ENCODE peak calls at places on chromosomes 5 and 9, in eight cellular contexts. One of them, this sample, is unnamed. For H3K4me1, the result is how much of the 10 kb centered on the place peaks cover.

GRCh38 chr5:141371572-141372475 is 1.8 kb downstream of the PCDHGB3 start:
- DNase-seq in neural progenitor cell: no peak
- DNase-seq in left ventricle myocardium inferior: no peak
- DNase-seq in IMR-90: no peak
- DNase-seq in lower lobe of right lung: no peak
- DNase-seq in CD4-positive, CD25-positive, alpha-beta regulatory T cell: no peak
- DNase-seq in A549: no peak
- DNase-seq in tibial nerve: no peak
- DNase-seq in this sample: no peak

GRCh38 chr9:15160673-15161072 is 146.3 kb downstream of the TTC39B start:
- DNase-seq in neural progenitor cell: no peak
- DNase-seq in left ventricle myocardium inferior: no peak
- DNase-seq in IMR-90: peak
- DNase-seq in lower lobe of right lung: no peak
- DNase-seq in CD4-positive, CD25-positive, alpha-beta regulatory T cell: no peak
- DNase-seq in A549: no peak
- DNase-seq in tibial nerve: no peak
- DNase-seq in this sample: no peak

GRCh38 chr5:40384782-40385390 is 294.8 kb upstream of the PTGER4 start:
- DNase-seq in neural progenitor cell: no peak
- DNase-seq in left ventricle myocardium inferior: no peak
- DNase-seq in IMR-90: no peak
- DNase-seq in lower lobe of right lung: no peak
- DNase-seq in CD4-positive, CD25-positive, alpha-beta regulatory T cell: no peak
- DNase-seq in A549: no peak
- DNase-seq in tibial nerve: no peak
- DNase-seq in this sample: no peak

GRCh38 chr5:159133041-159133741 is 33.5 kb upstream of the EBF1 start:
- DNase-seq in neural progenitor cell: peak
- DNase-seq in left ventricle myocardium inferior: no peak
- DNase-seq in IMR-90: peak
- DNase-seq in lower lobe of right lung: no peak
- DNase-seq in CD4-positive, CD25-positive, alpha-beta regulatory T cell: peak
- DNase-seq in A549: peak
- DNase-seq in tibial nerve: no peak
- DNase-seq in this sample: no peak

GRCh38 chr9:36815566-36816348 is 218.3 kb downstream of the PAX5 start:
- DNase-seq in neural progenitor cell: no peak
- DNase-seq in left ventricle myocardium inferior: no peak
- DNase-seq in IMR-90: no peak
- DNase-seq in lower lobe of right lung: no peak
- DNase-seq in CD4-positive, CD25-positive, alpha-beta regulatory T cell: no peak
- DNase-seq in A549: no peak
- DNase-seq in tibial nerve: no peak
- DNase-seq in this sample: no peak

GRCh38 chr9:131019387-131020239 is 10.6 kb downstream of the LAMC3 start:
- DNase-seq in neural progenitor cell: no peak
- DNase-seq in left ventricle myocardium inferior: no peak
- DNase-seq in IMR-90: no peak
- DNase-seq in lower lobe of right lung: no peak
- DNase-seq in CD4-positive, CD25-positive, alpha-beta regulatory T cell: no peak
- DNase-seq in A549: no peak
- DNase-seq in tibial nerve: no peak
- DNase-seq in this sample: no peak

GRCh38 chr9:135882011-135882410 is 25.3 kb downstream of the CAMSAP1 start:
- DNase-seq in neural progenitor cell: no peak
- DNase-seq in left ventricle myocardium inferior: no peak
- DNase-seq in IMR-90: no peak
- DNase-seq in lower lobe of right lung: no peak
- DNase-seq in CD4-positive, CD25-positive, alpha-beta regulatory T cell: no peak
- DNase-seq in A549: no peak
- DNase-seq in tibial nerve: no peak
- DNase-seq in this sample: no peak

GRCh38 chr5:142263346-142263745 is 61.5 kb downstream of the SPRY4 start:
- DNase-seq in neural progenitor cell: peak
- DNase-seq in left ventricle myocardium inferior: no peak
- DNase-seq in IMR-90: no peak
- DNase-seq in lower lobe of right lung: no peak
- DNase-seq in CD4-positive, CD25-positive, alpha-beta regulatory T cell: no peak
- DNase-seq in A549: no peak
- DNase-seq in tibial nerve: no peak
- DNase-seq in this sample: no peak

GRCh38 chr5:123097871-123098735 is 9.1 kb downstream of the PRDM6 start:
- DNase-seq in neural progenitor cell: peak
- DNase-seq in left ventricle myocardium inferior: no peak
- DNase-seq in IMR-90: no peak
- DNase-seq in lower lobe of right lung: no peak
- DNase-seq in CD4-positive, CD25-positive, alpha-beta regulatory T cell: no peak
- DNase-seq in A549: no peak
- DNase-seq in tibial nerve: no peak
- DNase-seq in this sample: no peak

GRCh38 chr9:4366649-4367330 is 66.9 kb upstream of the GLIS3 start:
- DNase-seq in neural progenitor cell: peak
- DNase-seq in left ventricle myocardium inferior: no peak
- DNase-seq in IMR-90: peak
- DNase-seq in lower lobe of right lung: no peak
- DNase-seq in CD4-positive, CD25-positive, alpha-beta regulatory T cell: peak
- DNase-seq in A549: peak
- DNase-seq in tibial nerve: peak
- DNase-seq in this sample: no peak

GRCh38 chr9:126554292-126554691 is 59.4 kb upstream of the LMX1B start:
- DNase-seq in neural progenitor cell: no peak
- DNase-seq in left ventricle myocardium inferior: no peak
- DNase-seq in IMR-90: no peak
- DNase-seq in lower lobe of right lung: no peak
- DNase-seq in CD4-positive, CD25-positive, alpha-beta regulatory T cell: no peak
- DNase-seq in A549: no peak
- DNase-seq in tibial nerve: no peak
- DNase-seq in this sample: no peak

GRCh38 chr5:14257995-14258403 is 114.9 kb downstream of the TRIO start:
- DNase-seq in neural progenitor cell: no peak
- DNase-seq in left ventricle myocardium inferior: no peak
- DNase-seq in IMR-90: no peak
- DNase-seq in lower lobe of right lung: no peak
- DNase-seq in CD4-positive, CD25-positive, alpha-beta regulatory T cell: no peak
- DNase-seq in A549: no peak
- DNase-seq in tibial nerve: no peak
- DNase-seq in this sample: no peak

GRCh38 chr5:14261237-14261636 is 118.1 kb downstream of the TRIO start:
- DNase-seq in neural progenitor cell: peak
- DNase-seq in left ventricle myocardium inferior: no peak
- DNase-seq in IMR-90: no peak
- DNase-seq in lower lobe of right lung: no peak
- DNase-seq in CD4-positive, CD25-positive, alpha-beta regulatory T cell: no peak
- DNase-seq in A549: no peak
- DNase-seq in tibial nerve: no peak
- DNase-seq in this sample: no peak

GRCh38 chr5:14261856-14262611 is 118.9 kb downstream of the TRIO start:
- DNase-seq in neural progenitor cell: no peak
- DNase-seq in left ventricle myocardium inferior: no peak
- DNase-seq in IMR-90: no peak
- DNase-seq in lower lobe of right lung: no peak
- DNase-seq in CD4-positive, CD25-positive, alpha-beta regulatory T cell: no peak
- DNase-seq in A549: no peak
- DNase-seq in tibial nerve: no peak
- DNase-seq in this sample: no peak

GRCh38 chr5:14258840-14259239 is 115.7 kb downstream of the TRIO start:
- DNase-seq in neural progenitor cell: peak
- DNase-seq in left ventricle myocardium inferior: no peak
- DNase-seq in IMR-90: no peak
- DNase-seq in lower lobe of right lung: no peak
- DNase-seq in CD4-positive, CD25-positive, alpha-beta regulatory T cell: no peak
- DNase-seq in A549: no peak
- DNase-seq in tibial nerve: no peak
- DNase-seq in this sample: no peak

DNA sequence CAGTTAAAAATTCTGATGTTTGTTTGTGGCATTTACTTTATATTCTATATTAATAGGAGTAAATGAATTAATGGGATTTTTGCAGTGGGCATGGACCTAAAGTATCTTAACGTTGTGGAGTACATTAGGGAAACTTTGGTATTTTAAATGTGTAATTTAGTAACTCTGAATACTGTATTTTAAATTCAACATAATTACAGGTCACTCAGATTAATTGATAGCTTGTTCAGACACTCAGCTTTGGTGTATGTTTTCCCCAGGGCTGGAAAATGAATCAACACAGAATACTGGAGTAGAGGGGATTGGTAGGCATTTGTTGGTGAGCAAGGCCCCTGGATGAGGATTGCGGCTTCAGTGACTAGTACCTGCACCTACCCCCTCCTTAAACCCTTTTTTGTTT is 117.5 kb downstream of the TRIO start:
- DNase-seq in neural progenitor cell: no peak
- DNase-seq in left ventricle myocardium inferior: no peak
- DNase-seq in IMR-90: no peak
- DNase-seq in lower lobe of right lung: no peak
- DNase-seq in CD4-positive, CD25-positive, alpha-beta regulatory T cell: no peak
- DNase-seq in A549: no peak
- DNase-seq in tibial nerve: no peak
- DNase-seq in this sample: no peak
- H3K4me1 ChIP-seq in neural progenitor cell: half or more
- H3K4me1 ChIP-seq in left ventricle myocardium inferior: half or more
- H3K4me1 ChIP-seq in IMR-90: half or more
- H3K4me1 ChIP-seq in lower lobe of right lung: under half
- H3K4me1 ChIP-seq in CD4-positive, CD25-positive, alpha-beta regulatory T cell: under half
- H3K4me1 ChIP-seq in A549: under half
- H3K4me1 ChIP-seq in tibial nerve: under half
- H3K4me1 ChIP-seq in this sample: half or more

GRCh38 chr5:157213527-157214243 is 33.0 kb downstream of the ITK start:
- DNase-seq in neural progenitor cell: no peak
- DNase-seq in left ventricle myocardium inferior: no peak
- DNase-seq in IMR-90: no peak
- DNase-seq in lower lobe of right lung: no peak
- DNase-seq in CD4-positive, CD25-positive, alpha-beta regulatory T cell: no peak
- DNase-seq in A549: no peak
- DNase-seq in tibial nerve: no peak
- DNase-seq in this sample: no peak
- H3K4me1 ChIP-seq in neural progenitor cell: under half
- H3K4me1 ChIP-seq in left ventricle myocardium inferior: under half
- H3K4me1 ChIP-seq in IMR-90: under half
- H3K4me1 ChIP-seq in lower lobe of right lung: under half
- H3K4me1 ChIP-seq in CD4-positive, CD25-positive, alpha-beta regulatory T cell: half or more
- H3K4me1 ChIP-seq in A549: under half
- H3K4me1 ChIP-seq in tibial nerve: under half
- H3K4me1 ChIP-seq in this sample: under half

GRCh38 chr9:129836342-129837007 is 1.2 kb downstream of the USP20 start:
- DNase-seq in neural progenitor cell: peak
- DNase-seq in left ventricle myocardium inferior: no peak
- DNase-seq in IMR-90: no peak
- DNase-seq in lower lobe of right lung: no peak
- DNase-seq in CD4-positive, CD25-positive, alpha-beta regulatory T cell: peak
- DNase-seq in A549: peak
- DNase-seq in tibial nerve: no peak
- DNase-seq in this sample: no peak
- H3K4me1 ChIP-seq in neural progenitor cell: under half
- H3K4me1 ChIP-seq in left ventricle myocardium inferior: under half
- H3K4me1 ChIP-seq in IMR-90: under half
- H3K4me1 ChIP-seq in lower lobe of right lung: under half
- H3K4me1 ChIP-seq in CD4-positive, CD25-positive, alpha-beta regulatory T cell: half or more
- H3K4me1 ChIP-seq in A549: under half
- H3K4me1 ChIP-seq in tibial nerve: under half
- H3K4me1 ChIP-seq in this sample: under half

GRCh38 chr5:138721979-138722378 is 31.2 kb upstream of the CTNNA1 start:
- DNase-seq in neural progenitor cell: no peak
- DNase-seq in left ventricle myocardium inferior: no peak
- DNase-seq in IMR-90: no peak
- DNase-seq in lower lobe of right lung: no peak
- DNase-seq in CD4-positive, CD25-positive, alpha-beta regulatory T cell: no peak
- DNase-seq in A549: no peak
- DNase-seq in tibial nerve: no peak
- DNase-seq in this sample: no peak
- H3K4me1 ChIP-seq in neural progenitor cell: under half
- H3K4me1 ChIP-seq in left ventricle myocardium inferior: under half
- H3K4me1 ChIP-seq in IMR-90: under half
- H3K4me1 ChIP-seq in lower lobe of right lung: under half
- H3K4me1 ChIP-seq in CD4-positive, CD25-positive, alpha-beta regulatory T cell: under half
- H3K4me1 ChIP-seq in A549: under half
- H3K4me1 ChIP-seq in tibial nerve: under half
- H3K4me1 ChIP-seq in this sample: under half

GRCh38 chr5:173326501-173326960 is 1.7 kb downstream of the STC2 start:
- DNase-seq in neural progenitor cell: peak
- DNase-seq in left ventricle myocardium inferior: no peak
- DNase-seq in IMR-90: peak
- DNase-seq in lower lobe of right lung: no peak
- DNase-seq in CD4-positive, CD25-positive, alpha-beta regulatory T cell: no peak
- DNase-seq in A549: no peak
- DNase-seq in tibial nerve: no peak
- DNase-seq in this sample: no peak
- H3K4me1 ChIP-seq in neural progenitor cell: under half
- H3K4me1 ChIP-seq in left ventricle myocardium inferior: half or more
- H3K4me1 ChIP-seq in IMR-90: under half
- H3K4me1 ChIP-seq in lower lobe of right lung: half or more
- H3K4me1 ChIP-seq in CD4-positive, CD25-positive, alpha-beta regulatory T cell: under half
- H3K4me1 ChIP-seq in A549: under half
- H3K4me1 ChIP-seq in tibial nerve: under half
- H3K4me1 ChIP-seq in this sample: under half

GRCh38 chr5:72107874-72108199 is 562 bp downstream of the MAP1B start:
- DNase-seq in neural progenitor cell: peak
- DNase-seq in left ventricle myocardium inferior: no peak
- DNase-seq in IMR-90: no peak
- DNase-seq in lower lobe of right lung: no peak
- DNase-seq in CD4-positive, CD25-positive, alpha-beta regulatory T cell: peak
- DNase-seq in A549: peak
- DNase-seq in tibial nerve: no peak
- DNase-seq in this sample: no peak

GRCh38 chr5:72110401-72111013 is 3.2 kb downstream of the MAP1B start:
- DNase-seq in neural progenitor cell: peak
- DNase-seq in left ventricle myocardium inferior: no peak
- DNase-seq in IMR-90: no peak
- DNase-seq in lower lobe of right lung: no peak
- DNase-seq in CD4-positive, CD25-positive, alpha-beta regulatory T cell: no peak
- DNase-seq in A549: no peak
- DNase-seq in tibial nerve: no peak
- DNase-seq in this sample: no peak

GRCh38 chr5:72108200-72109050 is 1.1 kb downstream of the MAP1B start:
- DNase-seq in neural progenitor cell: peak
- DNase-seq in left ventricle myocardium inferior: peak
- DNase-seq in IMR-90: peak
- DNase-seq in lower lobe of right lung: peak
- DNase-seq in CD4-positive, CD25-positive, alpha-beta regulatory T cell: peak
- DNase-seq in A549: peak
- DNase-seq in tibial nerve: peak
- DNase-seq in this sample: peak

GRCh38 chr5:72109625-72110024 is 2.4 kb downstream of the MAP1B start:
- DNase-seq in neural progenitor cell: peak
- DNase-seq in left ventricle myocardium inferior: no peak
- DNase-seq in IMR-90: no peak
- DNase-seq in lower lobe of right lung: no peak
- DNase-seq in CD4-positive, CD25-positive, alpha-beta regulatory T cell: no peak
- DNase-seq in A549: peak
- DNase-seq in tibial nerve: no peak
- DNase-seq in this sample: no peak

DNA sequence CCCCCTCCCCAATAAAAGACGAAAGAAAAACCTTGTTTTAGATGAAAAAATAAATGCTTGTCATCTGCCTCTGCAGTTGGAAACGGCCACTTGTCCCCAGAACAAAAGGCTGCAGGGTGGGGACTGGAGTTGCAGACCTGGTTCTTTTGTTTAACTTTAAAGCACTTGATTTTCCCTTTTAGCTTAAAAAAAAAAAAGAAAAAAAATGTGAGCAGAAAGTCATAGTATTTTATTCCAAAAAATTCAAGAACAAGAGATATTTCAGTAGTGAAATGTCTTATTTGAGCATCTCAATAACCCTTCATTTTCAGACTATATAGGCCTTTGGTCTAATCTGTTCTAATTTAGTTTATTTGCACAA is 1.8 kb downstream of the MAP1B start:
- DNase-seq in neural progenitor cell: no peak
- DNase-seq in left ventricle myocardium inferior: no peak
- DNase-seq in IMR-90: no peak
- DNase-seq in lower lobe of right lung: no peak
- DNase-seq in CD4-positive, CD25-positive, alpha-beta regulatory T cell: no peak
- DNase-seq in A549: no peak
- DNase-seq in tibial nerve: no peak
- DNase-seq in this sample: no peak
- H3K4me1 ChIP-seq in neural progenitor cell: under half
- H3K4me1 ChIP-seq in left ventricle myocardium inferior: half or more
- H3K4me1 ChIP-seq in IMR-90: under half
- H3K4me1 ChIP-seq in lower lobe of right lung: under half
- H3K4me1 ChIP-seq in CD4-positive, CD25-positive, alpha-beta regulatory T cell: under half
- H3K4me1 ChIP-seq in A549: half or more
- H3K4me1 ChIP-seq in tibial nerve: under half
- H3K4me1 ChIP-seq in this sample: under half

This sample was measured in thoracic aorta.